ENCODE peak calls at places on chromosomes 1 and 21, in nine cellular contexts. One of them, this sample, is unnamed.

GRCh38 chr21:25509862-25510261 is 97.4 kb downstream of the MRPL39 start:
- DNase-seq in adrenal gland: no peak
- DNase-seq in breast epithelium: no peak
- DNase-seq in IMR-90: no peak
- DNase-seq in HCT116: no peak
- DNase-seq in vagina: no peak
- DNase-seq in uterus: no peak
- DNase-seq in ovary: no peak
- DNase-seq in K562: no peak
- DNase-seq in this sample: no peak

GRCh38 chr21:15051652-15052554 is 12.9 kb downstream of the NRIP1 start:
- DNase-seq in ovary: no peak
- DNase-seq in adrenal gland: no peak
- DNase-seq in K562: peak
- DNase-seq in vagina: no peak
- DNase-seq in uterus: no peak
- DNase-seq in IMR-90: peak
- DNase-seq in HCT116: no peak
- DNase-seq in breast epithelium: no peak
- DNase-seq in this sample: no peak

GRCh38 chr1:182029379-182030331 is 31.9 kb downstream of the ZNF648 start:
- DNase-seq in uterus: peak
- DNase-seq in vagina: peak
- DNase-seq in HCT116: peak
- DNase-seq in breast epithelium: peak
- DNase-seq in adrenal gland: peak
- DNase-seq in ovary: peak
- DNase-seq in K562: peak
- DNase-seq in IMR-90: peak
- DNase-seq in this sample: peak

GRCh38 chr1:192489046-192489445 is 86.5 kb upstream of the RGS1 start:
- DNase-seq in vagina: no peak
- DNase-seq in adrenal gland: no peak
- DNase-seq in breast epithelium: no peak
- DNase-seq in HCT116: no peak
- DNase-seq in uterus: no peak
- DNase-seq in K562: no peak
- DNase-seq in IMR-90: peak
- DNase-seq in ovary: no peak
- DNase-seq in this sample: no peak

GRCh38 chr1:198669023-198669698 is 30.3 kb downstream of the PTPRC start:
- DNase-seq in HCT116: peak
- DNase-seq in uterus: no peak
- DNase-seq in K562: peak
- DNase-seq in breast epithelium: no peak
- DNase-seq in ovary: no peak
- DNase-seq in IMR-90: peak
- DNase-seq in vagina: no peak
- DNase-seq in adrenal gland: no peak
- DNase-seq in this sample: peak

GRCh38 chr1:40373323-40374283 is at the start of gene SMAP2:
- DNase-seq in ovary: peak
- DNase-seq in IMR-90: peak
- DNase-seq in uterus: peak
- DNase-seq in vagina: peak
- DNase-seq in breast epithelium: peak
- DNase-seq in adrenal gland: peak
- DNase-seq in K562: peak
- DNase-seq in HCT116: peak
- DNase-seq in this sample: peak

GRCh38 chr1:40059292-40059959 is 18.9 kb downstream of the CAP1 start:
- DNase-seq in vagina: no peak
- DNase-seq in adrenal gland: no peak
- DNase-seq in HCT116: no peak
- DNase-seq in IMR-90: peak
- DNase-seq in uterus: no peak
- DNase-seq in breast epithelium: no peak
- DNase-seq in ovary: no peak
- DNase-seq in K562: peak
- DNase-seq in this sample: no peak

GRCh38 chr1:59013276-59013927 is 229.6 kb upstream of the JUN start:
- DNase-seq in HCT116: no peak
- DNase-seq in ovary: peak
- DNase-seq in IMR-90: peak
- DNase-seq in uterus: peak
- DNase-seq in adrenal gland: peak
- DNase-seq in K562: no peak
- DNase-seq in vagina: peak
- DNase-seq in breast epithelium: peak
- DNase-seq in this sample: no peak

GRCh38 chr1:46673749-46674182 is 2.1 kb downstream of the TEX38 start:
- DNase-seq in breast epithelium: no peak
- DNase-seq in ovary: no peak
- DNase-seq in K562: peak
- DNase-seq in adrenal gland: no peak
- DNase-seq in HCT116: no peak
- DNase-seq in uterus: no peak
- DNase-seq in IMR-90: peak
- DNase-seq in vagina: no peak
- DNase-seq in this sample: peak

GRCh38 chr21:22201142-22201541 is 1202.9 kb downstream of the NCAM2 start:
- DNase-seq in ovary: no peak
- DNase-seq in breast epithelium: no peak
- DNase-seq in vagina: no peak
- DNase-seq in adrenal gland: no peak
- DNase-seq in K562: no peak
- DNase-seq in IMR-90: no peak
- DNase-seq in uterus: no peak
- DNase-seq in HCT116: no peak
- DNase-seq in this sample: no peak

GRCh38 chr1:17397910-17398700 is 26.1 kb downstream of the PADI6 start:
- DNase-seq in HCT116: no peak
- DNase-seq in IMR-90: no peak
- DNase-seq in vagina: no peak
- DNase-seq in breast epithelium: no peak
- DNase-seq in ovary: no peak
- DNase-seq in K562: no peak
- DNase-seq in uterus: no peak
- DNase-seq in adrenal gland: no peak
- DNase-seq in this sample: no peak

GRCh38 chr1:17393225-17393624 is 21.2 kb downstream of the PADI6 start:
- DNase-seq in vagina: no peak
- DNase-seq in HCT116: no peak
- DNase-seq in uterus: no peak
- DNase-seq in adrenal gland: no peak
- DNase-seq in breast epithelium: no peak
- DNase-seq in IMR-90: no peak
- DNase-seq in ovary: no peak
- DNase-seq in K562: no peak
- DNase-seq in this sample: no peak

DNA sequence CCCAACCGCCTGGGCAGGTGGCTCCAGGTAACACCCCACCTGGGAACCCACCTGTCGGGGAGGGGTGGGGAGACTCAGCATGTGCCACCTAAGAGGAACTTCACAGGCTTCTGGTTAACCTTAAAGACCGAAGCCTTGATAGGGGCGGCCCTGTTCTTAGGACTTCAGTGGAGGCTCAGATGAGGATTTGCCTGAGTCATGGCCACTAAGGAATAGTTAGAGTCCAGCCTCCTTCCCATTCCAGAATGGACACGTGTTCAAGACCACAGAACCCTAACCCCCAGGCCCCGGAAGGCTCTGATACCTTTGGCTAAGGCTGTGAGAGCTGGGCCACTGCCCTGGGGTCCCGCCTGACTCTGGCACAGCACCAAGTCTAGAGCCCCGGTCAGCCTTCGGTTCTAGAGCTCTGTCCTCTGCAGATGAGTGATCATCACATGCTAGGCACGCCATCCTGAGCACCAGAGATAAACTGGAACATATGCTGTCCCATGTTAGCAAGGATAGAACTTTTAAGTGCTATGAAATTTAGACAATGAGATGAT is 20.3 kb downstream of the PADI6 start:
- DNase-seq in HCT116: no peak
- DNase-seq in K562: no peak
- DNase-seq in uterus: no peak
- DNase-seq in vagina: no peak
- DNase-seq in IMR-90: no peak
- DNase-seq in ovary: no peak
- DNase-seq in breast epithelium: no peak
- DNase-seq in adrenal gland: no peak
- DNase-seq in this sample: no peak
- TF ChIP-seq POLR2A in HCT116: no peak
- TF ChIP-seq POLR2A in K562: no peak
- TF ChIP-seq POLR2A in uterus: no peak
- TF ChIP-seq POLR2A in vagina: no peak
- TF ChIP-seq POLR2A in IMR-90: no peak
- TF ChIP-seq POLR2A in ovary: no peak
- TF ChIP-seq POLR2A in breast epithelium: no peak
- TF ChIP-seq POLR2A in adrenal gland: no peak
- TF ChIP-seq POLR2A in this sample: no peak

GRCh38 chr1:231528175-231529029 is at the start of gene TSNAX:
- DNase-seq in vagina: peak
- DNase-seq in ovary: peak
- DNase-seq in HCT116: peak
- DNase-seq in adrenal gland: peak
- DNase-seq in IMR-90: peak
- DNase-seq in breast epithelium: peak
- DNase-seq in uterus: peak
- DNase-seq in K562: peak
- DNase-seq in this sample: peak
- TF ChIP-seq POLR2A in vagina: peak
- TF ChIP-seq POLR2A in ovary: peak
- TF ChIP-seq POLR2A in HCT116: peak
- TF ChIP-seq POLR2A in adrenal gland: peak
- TF ChIP-seq POLR2A in IMR-90: peak
- TF ChIP-seq POLR2A in breast epithelium: peak
- TF ChIP-seq POLR2A in uterus: peak
- TF ChIP-seq POLR2A in K562: peak
- TF ChIP-seq POLR2A in this sample: peak

GRCh38 chr1:85576642-85577420 is 3.7 kb upstream of the CCN1 start:
- DNase-seq in uterus: peak
- DNase-seq in K562: peak
- DNase-seq in adrenal gland: peak
- DNase-seq in vagina: no peak
- DNase-seq in ovary: peak
- DNase-seq in HCT116: peak
- DNase-seq in IMR-90: peak
- DNase-seq in breast epithelium: peak
- DNase-seq in this sample: no peak
- TF ChIP-seq POLR2A in uterus: peak
- TF ChIP-seq POLR2A in K562: peak
- TF ChIP-seq POLR2A in adrenal gland: peak
- TF ChIP-seq POLR2A in vagina: peak
- TF ChIP-seq POLR2A in ovary: peak
- TF ChIP-seq POLR2A in HCT116: no peak
- TF ChIP-seq POLR2A in IMR-90: peak
- TF ChIP-seq POLR2A in breast epithelium: peak
- TF ChIP-seq POLR2A in this sample: peak

DNA sequence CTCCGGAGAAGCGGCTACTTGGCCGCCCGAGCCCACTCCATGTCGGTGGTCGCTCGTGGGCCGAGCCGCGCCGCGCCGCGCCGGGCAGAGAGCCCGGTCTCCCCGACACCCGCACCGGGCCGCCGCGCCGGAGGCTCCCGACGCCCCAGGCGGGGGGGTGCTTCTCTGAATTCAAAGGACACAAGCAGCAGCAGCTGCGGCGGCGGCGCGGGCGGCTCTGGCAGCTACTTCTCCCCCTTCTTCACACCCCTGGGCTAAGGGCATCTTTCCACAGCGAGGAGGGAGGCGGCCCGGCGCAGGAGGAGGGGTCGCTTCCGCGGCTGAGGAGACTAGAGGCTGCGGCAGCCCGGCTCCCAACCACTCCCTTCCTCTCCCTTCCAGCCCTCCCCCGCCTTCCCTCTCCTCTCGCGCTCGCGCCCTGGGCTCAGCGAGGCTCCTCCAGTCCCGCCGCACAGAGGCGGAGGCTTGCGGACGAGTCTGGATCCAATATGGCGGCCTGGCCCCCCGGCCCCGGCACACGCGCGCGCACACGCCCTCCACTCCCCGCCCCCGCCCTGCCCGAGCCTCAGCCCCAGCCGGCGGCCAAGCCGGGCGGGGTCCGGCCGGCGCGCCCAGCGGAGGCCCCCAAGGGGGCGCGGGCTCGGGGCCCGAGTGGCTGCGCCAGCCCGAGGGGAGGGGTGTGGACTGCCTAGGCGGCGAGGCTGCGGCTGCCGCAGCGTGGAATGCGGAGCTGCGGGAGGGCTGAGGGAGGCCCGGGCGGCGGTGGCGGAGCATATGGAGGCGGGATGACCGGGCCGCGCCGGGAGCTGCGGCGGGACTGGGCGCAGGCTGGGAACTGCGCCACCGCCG is at the start of gene CDC42BPA:
- DNase-seq in vagina: no peak
- DNase-seq in K562: peak
- DNase-seq in adrenal gland: peak
- DNase-seq in IMR-90: peak
- DNase-seq in breast epithelium: peak
- DNase-seq in ovary: peak
- DNase-seq in HCT116: peak
- DNase-seq in uterus: peak
- DNase-seq in this sample: peak
- TF ChIP-seq POLR2A in vagina: no peak
- TF ChIP-seq POLR2A in K562: peak
- TF ChIP-seq POLR2A in adrenal gland: peak
- TF ChIP-seq POLR2A in IMR-90: no peak
- TF ChIP-seq POLR2A in breast epithelium: no peak
- TF ChIP-seq POLR2A in ovary: peak
- TF ChIP-seq POLR2A in HCT116: peak
- TF ChIP-seq POLR2A in uterus: no peak
- TF ChIP-seq POLR2A in this sample: no peak

GRCh38 chr1:11099310-11100148 is at the start of gene EXOSC10:
- DNase-seq in K562: peak
- DNase-seq in breast epithelium: peak
- DNase-seq in adrenal gland: peak
- DNase-seq in IMR-90: peak
- DNase-seq in vagina: no peak
- DNase-seq in ovary: peak
- DNase-seq in uterus: peak
- DNase-seq in HCT116: peak
- DNase-seq in this sample: peak
- TF ChIP-seq POLR2A in K562: peak
- TF ChIP-seq POLR2A in breast epithelium: no peak
- TF ChIP-seq POLR2A in adrenal gland: no peak
- TF ChIP-seq POLR2A in IMR-90: peak
- TF ChIP-seq POLR2A in vagina: peak
- TF ChIP-seq POLR2A in ovary: peak
- TF ChIP-seq POLR2A in uterus: peak
- TF ChIP-seq POLR2A in HCT116: peak
- TF ChIP-seq POLR2A in this sample: peak

GRCh38 chr21:45000637-45001133 is 60.9 kb downstream of the SLX9 start:
- DNase-seq in uterus: no peak
- DNase-seq in IMR-90: no peak
- DNase-seq in adrenal gland: no peak
- DNase-seq in vagina: no peak
- DNase-seq in HCT116: no peak
- DNase-seq in ovary: no peak
- DNase-seq in K562: no peak
- DNase-seq in breast epithelium: no peak
- DNase-seq in this sample: no peak
- TF ChIP-seq POLR2A in uterus: no peak
- TF ChIP-seq POLR2A in IMR-90: no peak
- TF ChIP-seq POLR2A in adrenal gland: no peak
- TF ChIP-seq POLR2A in vagina: no peak
- TF ChIP-seq POLR2A in HCT116: no peak
- TF ChIP-seq POLR2A in ovary: no peak
- TF ChIP-seq POLR2A in K562: no peak
- TF ChIP-seq POLR2A in breast epithelium: no peak
- TF ChIP-seq POLR2A in this sample: no peak

This sample was measured in H54.